ENCODE peak calls at places on chromosomes 5 and 9, in ten cellular contexts. U is cardiac muscle cell, V is suprapubic skin, J is GM12865, N is astrocyte of the cerebellum, O is PC-9, D is GM23338, B is heart right ventricle, F is astrocyte, G is GM13976. W is an unnamed sample.

GRCh38 chr5:60668715-60669304 is 31.2 kb downstream of the DEPDC1B start:
- DNase-seq in N (peak), O (no peak), U (peak), V (no peak), D (peak), B (no peak), G (peak), F (peak), J (peak), W (peak)

GRCh38 chr9:131291795-131292315 is 2.3 kb downstream of the PLPP7 start:
- DNase-seq in F (no peak), U (no peak), D (no peak), O (no peak), G (no peak), J (no peak), V (no peak), N (no peak), B (no peak), W (no peak)

GRCh38 chr5:151196556-151197290 is 27.2 kb downstream of the CCDC69 start:
- DNase-seq in F (no peak), J (peak), V (peak), D (no peak), O (no peak), G (no peak), U (no peak), N (no peak), B (no peak), W (no peak)

GRCh38 chr9:37639109-37639748 is 11.5 kb upstream of the FRMPD1 start:
- DNase-seq in F (no peak), J (no peak), N (no peak), O (no peak), U (no peak), V (no peak), G (no peak), D (no peak), B (no peak), W (peak)

GRCh38 chr5:159022178-159022556 is 77.5 kb downstream of the EBF1 start:
- DNase-seq in N (no peak), B (peak), F (peak), J (no peak), V (peak), U (no peak), G (no peak), O (no peak), D (no peak), W (peak)

GRCh38 chr5:149810856-149811255 is 80.7 kb downstream of the PPARGC1B start:
- DNase-seq in O (no peak), F (no peak), U (no peak), B (no peak), J (peak), G (no peak), N (no peak), V (no peak), D (no peak), W (no peak)

GRCh38 chr5:142660731-142661130 is 25.2 kb downstream of the FGF1 start:
- DNase-seq in N (no peak), D (no peak), O (no peak), B (no peak), U (no peak), J (no peak), V (peak), G (no peak), F (no peak), W (no peak)

GRCh38 chr9:116460026-116460425 is 227.1 kb upstream of the TRIM32 start:
- DNase-seq in N (no peak), D (no peak), J (no peak), F (no peak), U (no peak), V (no peak), G (no peak), O (no peak), B (no peak), W (no peak)

GRCh38 chr9:123742009-123742767 is 187.7 kb downstream of the DENND1A start:
- DNase-seq in N (peak), V (no peak), G (no peak), O (no peak), J (no peak), F (peak), U (peak), B (peak), D (no peak), W (no peak)

GRCh38 chr9:114525505-114525904 is 20.2 kb upstream of the WHRN start:
- DNase-seq in U (no peak), J (no peak), B (no peak), G (no peak), V (no peak), F (peak), O (no peak), D (no peak), N (no peak), W (peak)

GRCh38 chr5:130109152-130109551 is 204.9 kb downstream of the CHSY3 start:
- DNase-seq in G (peak), B (no peak), J (peak), O (no peak), F (no peak), U (peak), D (peak), V (no peak), N (peak), W (peak)

GRCh38 chr9:88992556-88992955 is 1.3 kb downstream of the S1PR3 start:
- DNase-seq in G (no peak), U (no peak), O (no peak), J (no peak), F (no peak), B (no peak), D (no peak), V (no peak), N (no peak), W (no peak)

GRCh38 chr5:153562189-153562588 is 71.7 kb downstream of the GRIA1 start:
- DNase-seq in G (no peak), B (no peak), J (no peak), D (no peak), O (peak), N (no peak), F (peak), V (no peak), U (no peak), W (peak)

GRCh38 chr9:129064499-129064908 is 16.4 kb upstream of the DOLPP1 start:
- DNase-seq in B (no peak), U (no peak), D (no peak), J (no peak), N (no peak), V (no peak), O (no peak), G (no peak), F (no peak), W (no peak)

GRCh38 chr5:965604-966344 is 42.8 kb upstream of the NKD2 start:
- DNase-seq in G (no peak), D (no peak), N (no peak), U (no peak), F (no peak), O (no peak), B (no peak), V (no peak), J (no peak), W (no peak)

GRCh38 chr5:41524174-41524573 is 13.8 kb upstream of the PLCXD3 start:
- DNase-seq in V (no peak), B (no peak), D (peak), F (no peak), J (peak), G (no peak), U (peak), O (no peak), N (no peak), W (peak)
- TF ChIP-seq CTCF in V (no peak), B (peak), D (peak), F (no peak), J (peak), G (peak), U (peak), O (peak), N (no peak), W (no peak)

GRCh38 chr5:155260798-155261197 is 247.2 kb downstream of the KIF4B start:
- DNase-seq in N (no peak), U (peak), J (peak), B (no peak), G (peak), V (no peak), F (no peak), D (peak), O (no peak), W (peak)
- TF ChIP-seq CTCF in N (no peak), U (no peak), J (peak), B (peak), G (no peak), V (peak), F (no peak), D (peak), O (no peak), W (peak)

GRCh38 chr9:73050062-73050814 is 97.4 kb upstream of the ALDH1A1 start:
- DNase-seq in V (no peak), D (peak), N (no peak), G (no peak), B (no peak), J (no peak), O (no peak), F (peak), U (no peak), W (no peak)
- TF ChIP-seq CTCF in V (no peak), D (no peak), N (peak), G (no peak), B (no peak), J (no peak), O (no peak), F (peak), U (peak), W (no peak)

GRCh38 chr5:5140051-5141010 is at the start of gene ADAMTS16:
- DNase-seq in D (peak), N (no peak), F (no peak), J (no peak), O (no peak), V (no peak), G (peak), U (peak), B (no peak), W (no peak)
- TF ChIP-seq CTCF in D (no peak), N (no peak), F (no peak), J (no peak), O (no peak), V (no peak), G (no peak), U (no peak), B (no peak), W (no peak)

GRCh38 chr5:4698596-4698995 is 441.5 kb upstream of the ADAMTS16 start:
- DNase-seq in O (no peak), U (no peak), J (no peak), V (no peak), N (no peak), F (no peak), D (no peak), B (no peak), G (no peak), W (no peak)

GRCh38 chr5:4699592-4699991 is 440.5 kb upstream of the ADAMTS16 start:
- DNase-seq in B (no peak), U (no peak), N (no peak), O (no peak), G (no peak), J (no peak), D (no peak), F (no peak), V (no peak), W (no peak)

GRCh38 chr5:4700886-4701285 is 439.2 kb upstream of the ADAMTS16 start:
- DNase-seq in F (no peak), V (no peak), G (no peak), B (no peak), N (no peak), D (no peak), J (no peak), O (no peak), U (no peak), W (no peak)

DNA sequence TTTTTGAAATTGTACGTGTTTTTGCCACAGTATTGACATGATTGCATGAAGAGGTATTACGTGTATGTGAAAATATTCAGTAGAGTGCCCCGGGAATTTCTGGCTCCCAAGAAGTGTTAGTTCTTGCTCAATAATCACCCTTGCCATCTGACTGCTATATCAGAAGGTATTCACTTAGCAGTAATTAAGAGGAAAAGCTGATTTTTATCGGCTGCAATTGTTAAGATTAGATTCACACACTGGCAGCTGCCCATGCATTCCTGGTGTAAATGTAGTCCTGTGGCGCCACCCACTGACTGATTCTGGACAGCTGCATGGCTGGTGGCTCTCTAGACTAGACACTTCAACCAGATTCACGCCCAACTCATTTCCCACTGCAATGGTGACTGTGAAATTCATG is 440.0 kb upstream of the ADAMTS16 start:
- DNase-seq in V (no peak), B (peak), G (no peak), D (peak), N (peak), O (peak), U (peak), J (peak), F (peak), W (peak)
- TF ChIP-seq CTCF in V (peak), B (peak), G (no peak), D (peak), N (peak), O (peak), U (peak), J (no peak), F (peak), W (peak)

GRCh38 chr9:79571309-79572031 is at the start of gene TLE4:
- DNase-seq in G (peak), F (peak), D (peak), O (peak), J (peak), N (peak), V (peak), U (peak), B (peak), W (peak)

GRCh38 chr9:79567671-79568098 is 4.1 kb upstream of the TLE4 start:
- DNase-seq in D (peak), F (no peak), V (no peak), U (no peak), N (no peak), B (no peak), O (no peak), J (no peak), G (no peak), W (peak)

GRCh38 chr9:79570449-79571308 is 1.1 kb upstream of the TLE4 start:
- DNase-seq in V (peak), D (peak), J (peak), U (peak), N (peak), O (no peak), F (peak), G (peak), B (peak), W (no peak)

GRCh38 chr9:79569814-79570448 is 1.8 kb upstream of the TLE4 start:
- DNase-seq in D (no peak), O (no peak), F (no peak), J (no peak), U (peak), G (no peak), N (no peak), V (no peak), B (no peak), W (no peak)

GRCh38 chr9:79568337-79569084 is 3.3 kb upstream of the TLE4 start:
- DNase-seq in D (no peak), J (peak), N (no peak), U (no peak), V (no peak), O (no peak), B (no peak), G (no peak), F (no peak), W (no peak)
- TF ChIP-seq CTCF in D (peak), J (no peak), N (no peak), U (no peak), V (no peak), O (no peak), B (no peak), G (no peak), F (no peak), W (no peak)

GRCh38 chr9:95315108-95315746 is 2.3 kb downstream of the FANCC start:
- DNase-seq in U (no peak), O (no peak), D (no peak), J (no peak), G (no peak), F (no peak), V (no peak), N (no peak), B (no peak), W (no peak)
- TF ChIP-seq CTCF in U (no peak), O (no peak), D (no peak), J (no peak), G (no peak), F (no peak), V (no peak), N (no peak), B (no peak), W (no peak)

DNA sequence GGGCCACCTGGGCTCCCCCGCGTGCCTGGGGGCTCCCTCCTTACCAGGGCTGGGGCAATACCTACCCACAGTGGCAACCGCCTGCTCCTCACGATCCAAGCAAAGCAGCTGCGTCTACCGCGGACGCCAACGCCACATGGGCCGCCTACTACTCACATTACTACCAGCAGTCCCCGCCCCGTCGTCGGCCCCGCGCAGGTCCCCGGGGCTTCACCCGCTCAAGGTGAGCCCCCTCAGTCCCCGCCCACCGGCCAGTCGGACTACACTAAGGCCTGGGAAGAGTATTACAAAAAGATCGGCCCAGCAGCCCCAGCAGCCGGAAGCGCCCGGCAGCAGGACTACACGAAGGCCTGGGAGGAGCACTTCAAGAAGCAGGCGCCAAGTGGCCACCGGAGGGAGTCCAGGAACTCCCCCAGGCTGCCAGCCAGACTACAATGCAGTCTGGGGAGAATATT is 106.0 kb upstream of the MTAP start:
- DNase-seq in B (no peak), D (peak), V (no peak), O (no peak), U (no peak), G (peak), J (peak), F (no peak), N (no peak), W (no peak)
- TF ChIP-seq CTCF in B (no peak), D (peak), V (no peak), O (no peak), U (peak), G (no peak), J (no peak), F (no peak), N (no peak), W (no peak)

W was measured in MCF 10A.